ENCODE peak calls at places on chromosomes 13 and 19, in four cellular contexts. One of them, this sample, is unnamed.

GRCh38 chr19:7292950-7293794 is 1.0 kb downstream of the INSR start:
- DNase-seq in mesothelial cell of epicardium: peak
- DNase-seq in nephron progenitor cell: peak
- DNase-seq in neural progenitor cell: peak
- DNase-seq in this sample: peak

GRCh38 chr19:33698576-33699435 is 77.1 kb downstream of the CHST8 start:
- DNase-seq in mesothelial cell of epicardium: no peak
- DNase-seq in nephron progenitor cell: no peak
- DNase-seq in neural progenitor cell: no peak
- DNase-seq in this sample: no peak

GRCh38 chr19:41306394-41306793 is 3.6 kb upstream of the CCDC97 start:
- DNase-seq in mesothelial cell of epicardium: no peak
- DNase-seq in nephron progenitor cell: no peak
- DNase-seq in neural progenitor cell: no peak
- DNase-seq in this sample: no peak

GRCh38 chr19:54455786-54456422 is 6.9 kb downstream of the LENG8 start:
- DNase-seq in mesothelial cell of epicardium: no peak
- DNase-seq in nephron progenitor cell: no peak
- DNase-seq in neural progenitor cell: no peak
- DNase-seq in this sample: no peak

GRCh38 chr13:77150651-77151050 is 123.7 kb upstream of the FBXL3 start:
- DNase-seq in mesothelial cell of epicardium: no peak
- DNase-seq in nephron progenitor cell: no peak
- DNase-seq in neural progenitor cell: no peak
- DNase-seq in this sample: no peak

GRCh38 chr19:366205-366783 is 21.7 kb upstream of the MIER2 start:
- DNase-seq in mesothelial cell of epicardium: no peak
- DNase-seq in nephron progenitor cell: no peak
- DNase-seq in neural progenitor cell: no peak
- DNase-seq in this sample: no peak

GRCh38 chr19:15265849-15266248 is 33.6 kb upstream of the EPHX3 start:
- DNase-seq in mesothelial cell of epicardium: no peak
- DNase-seq in nephron progenitor cell: no peak
- DNase-seq in neural progenitor cell: no peak
- DNase-seq in this sample: no peak

GRCh38 chr13:30898721-30899188 is 7.3 kb upstream of the MEDAG start:
- DNase-seq in mesothelial cell of epicardium: no peak
- DNase-seq in nephron progenitor cell: no peak
- DNase-seq in neural progenitor cell: no peak
- DNase-seq in this sample: no peak

GRCh38 chr13:102504002-102504401 is 92.8 kb upstream of the TPP2 start:
- DNase-seq in mesothelial cell of epicardium: no peak
- DNase-seq in nephron progenitor cell: no peak
- DNase-seq in neural progenitor cell: no peak
- DNase-seq in this sample: no peak

GRCh38 chr13:79445968-79446645 is 34.8 kb upstream of the NDFIP2 start:
- DNase-seq in mesothelial cell of epicardium: no peak
- DNase-seq in nephron progenitor cell: no peak
- DNase-seq in neural progenitor cell: peak
- DNase-seq in this sample: no peak

GRCh38 chr13:88376762-88377388 is 705.7 kb downstream of the SLITRK5 start:
- DNase-seq in mesothelial cell of epicardium: no peak
- DNase-seq in nephron progenitor cell: no peak
- DNase-seq in neural progenitor cell: no peak
- DNase-seq in this sample: no peak

GRCh38 chr13:51282322-51282721 is 57.2 kb upstream of the SERPINE3 start:
- DNase-seq in mesothelial cell of epicardium: peak
- DNase-seq in nephron progenitor cell: no peak
- DNase-seq in neural progenitor cell: no peak
- DNase-seq in this sample: no peak

GRCh38 chr13:33879044-33879596 is 61.2 kb downstream of the RFC3 start:
- DNase-seq in mesothelial cell of epicardium: no peak
- DNase-seq in nephron progenitor cell: no peak
- DNase-seq in neural progenitor cell: no peak
- DNase-seq in this sample: no peak

GRCh38 chr19:37988758-37989635 is 82.0 kb downstream of the SIPA1L3 start:
- DNase-seq in mesothelial cell of epicardium: no peak
- DNase-seq in nephron progenitor cell: peak
- DNase-seq in neural progenitor cell: peak
- DNase-seq in this sample: no peak
- TF ChIP-seq CTCF in mesothelial cell of epicardium: no peak
- TF ChIP-seq CTCF in nephron progenitor cell: no peak
- TF ChIP-seq CTCF in neural progenitor cell: no peak
- TF ChIP-seq CTCF in this sample: no peak

DNA sequence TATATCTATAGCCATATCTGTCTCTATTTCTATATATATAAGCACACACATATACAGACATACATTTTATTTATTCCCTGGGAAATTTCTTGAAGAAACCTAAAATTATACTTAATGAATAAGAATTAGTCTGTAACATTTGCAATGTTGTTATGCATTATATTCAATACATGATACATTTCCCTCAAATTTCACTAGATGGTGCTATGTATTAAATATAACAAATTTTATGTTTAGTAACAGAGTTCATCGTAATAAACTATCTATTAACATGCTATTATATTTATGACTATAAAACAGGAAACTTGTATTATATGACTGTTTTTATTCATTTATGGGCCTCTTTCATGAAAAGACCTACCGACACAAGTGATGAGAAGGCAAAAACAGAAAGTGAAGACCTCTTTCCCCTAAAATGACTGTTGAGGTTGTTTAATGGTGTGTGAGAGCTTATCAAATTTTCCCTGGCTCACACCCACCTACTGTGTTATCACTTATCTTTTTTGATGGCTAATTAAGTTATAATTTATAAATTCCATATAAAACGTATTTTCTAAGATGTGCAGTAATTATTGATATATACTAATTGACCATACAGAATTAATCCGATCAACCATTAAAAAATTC is 881.9 kb downstream of the SLITRK6 start:
- DNase-seq in mesothelial cell of epicardium: no peak
- DNase-seq in nephron progenitor cell: no peak
- DNase-seq in neural progenitor cell: no peak
- DNase-seq in this sample: no peak
- TF ChIP-seq CTCF in mesothelial cell of epicardium: peak
- TF ChIP-seq CTCF in nephron progenitor cell: peak
- TF ChIP-seq CTCF in neural progenitor cell: peak
- TF ChIP-seq CTCF in this sample: peak

GRCh38 chr13:43229506-43229905 is 206.1 kb downstream of the DNAJC15 start:
- DNase-seq in mesothelial cell of epicardium: no peak
- DNase-seq in nephron progenitor cell: no peak
- DNase-seq in neural progenitor cell: no peak
- DNase-seq in this sample: no peak
- TF ChIP-seq CTCF in mesothelial cell of epicardium: no peak
- TF ChIP-seq CTCF in nephron progenitor cell: no peak
- TF ChIP-seq CTCF in neural progenitor cell: no peak
- TF ChIP-seq CTCF in this sample: no peak

GRCh38 chr13:27665333-27665732 is 43.6 kb downstream of the POLR1D start:
- DNase-seq in mesothelial cell of epicardium: no peak
- DNase-seq in nephron progenitor cell: no peak
- DNase-seq in neural progenitor cell: peak
- DNase-seq in this sample: no peak
- TF ChIP-seq CTCF in mesothelial cell of epicardium: no peak
- TF ChIP-seq CTCF in nephron progenitor cell: no peak
- TF ChIP-seq CTCF in neural progenitor cell: peak
- TF ChIP-seq CTCF in this sample: peak

DNA sequence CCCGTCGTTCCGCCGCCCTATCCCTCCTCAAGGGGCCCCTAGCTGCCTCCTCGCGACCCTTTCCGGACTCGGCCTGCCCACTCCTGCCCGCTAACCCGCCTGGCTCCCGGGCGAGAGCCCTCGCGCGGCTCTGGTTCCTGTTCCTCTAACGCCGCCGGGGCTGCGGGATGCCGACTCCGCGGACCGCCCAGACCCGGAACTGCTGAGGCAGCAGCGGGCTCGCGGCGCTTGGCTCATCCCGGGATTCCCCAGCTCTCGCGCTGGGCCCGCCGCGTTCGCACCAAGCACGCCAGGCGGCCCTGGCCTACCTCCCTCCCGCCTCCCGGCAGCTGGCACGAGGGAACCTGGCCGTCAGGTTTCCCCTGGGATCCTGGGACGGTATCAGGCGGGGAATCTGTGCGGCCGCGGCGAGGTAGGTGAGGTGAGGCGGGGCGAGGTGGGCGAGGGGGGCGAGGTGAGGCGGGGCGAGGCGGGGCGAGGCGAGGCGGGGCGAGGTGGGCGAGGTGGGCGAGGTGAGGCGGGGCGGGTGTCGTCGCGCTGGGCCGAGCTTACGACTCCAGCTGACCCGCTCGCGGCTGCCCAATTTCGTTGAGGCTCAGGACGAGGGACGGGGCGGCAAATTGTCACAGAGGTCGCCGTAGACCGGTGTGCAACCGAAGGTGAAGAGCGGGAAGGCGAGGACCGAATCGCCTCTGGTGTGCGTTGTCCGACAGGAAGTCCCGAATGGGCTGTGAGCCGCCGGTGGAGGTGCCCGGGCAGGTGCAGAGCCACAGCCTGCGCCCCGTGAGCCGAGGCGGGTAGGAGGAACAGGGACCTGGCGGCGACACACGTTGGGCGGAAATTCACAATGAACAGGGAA is at the start of the genes CCDC122 and LACC1:
- DNase-seq in mesothelial cell of epicardium: peak
- DNase-seq in nephron progenitor cell: peak
- DNase-seq in neural progenitor cell: peak
- DNase-seq in this sample: peak
- TF ChIP-seq CTCF in mesothelial cell of epicardium: no peak
- TF ChIP-seq CTCF in nephron progenitor cell: no peak
- TF ChIP-seq CTCF in neural progenitor cell: no peak
- TF ChIP-seq CTCF in this sample: no peak

DNA sequence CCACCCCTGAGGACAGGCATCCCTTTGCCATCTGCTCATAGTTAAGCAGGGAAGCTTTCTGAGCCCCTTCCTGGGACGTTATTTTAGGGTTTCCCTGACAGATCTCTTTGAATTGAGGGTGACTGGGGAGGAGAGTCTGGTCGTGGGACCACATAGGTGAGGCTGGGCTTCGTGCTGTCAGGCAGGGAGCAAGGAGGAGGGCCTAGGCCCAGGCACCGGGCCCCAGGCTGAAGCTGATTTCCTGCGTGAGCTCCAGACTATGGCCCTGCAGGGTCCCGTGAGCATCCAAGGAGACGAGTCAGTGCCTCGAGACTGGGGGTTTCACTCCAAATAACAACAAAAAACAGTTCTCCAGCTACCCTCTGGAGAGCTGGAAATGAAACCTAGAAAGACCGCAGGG is 60.4 kb downstream of the MYO9B start:
- DNase-seq in mesothelial cell of epicardium: no peak
- DNase-seq in nephron progenitor cell: no peak
- DNase-seq in neural progenitor cell: peak
- DNase-seq in this sample: no peak
- TF ChIP-seq CTCF in mesothelial cell of epicardium: no peak
- TF ChIP-seq CTCF in nephron progenitor cell: no peak
- TF ChIP-seq CTCF in neural progenitor cell: no peak
- TF ChIP-seq CTCF in this sample: no peak

DNA sequence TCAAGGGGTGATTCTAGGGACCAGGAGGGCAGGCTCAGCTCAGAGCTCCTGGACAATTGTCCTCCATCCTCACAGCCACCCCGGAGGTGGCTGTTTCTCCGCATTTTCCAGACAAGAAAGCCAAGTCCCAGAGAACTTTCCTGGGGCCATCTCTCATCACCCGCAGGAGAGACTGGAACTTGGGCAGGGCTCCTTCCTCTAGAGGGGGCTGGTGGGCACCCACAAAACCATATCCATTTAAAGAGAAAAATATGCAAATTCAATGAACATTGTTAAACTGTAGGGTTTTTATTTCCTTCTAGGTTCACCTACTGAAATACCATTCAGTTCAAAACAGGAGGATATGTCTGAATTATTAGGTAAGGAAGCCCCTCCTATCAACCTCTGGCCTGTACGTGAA is 16.6 kb downstream of the SPACA7 start:
- DNase-seq in mesothelial cell of epicardium: no peak
- DNase-seq in nephron progenitor cell: no peak
- DNase-seq in neural progenitor cell: no peak
- DNase-seq in this sample: no peak
- TF ChIP-seq CTCF in mesothelial cell of epicardium: no peak
- TF ChIP-seq CTCF in nephron progenitor cell: no peak
- TF ChIP-seq CTCF in neural progenitor cell: peak
- TF ChIP-seq CTCF in this sample: no peak